ENCODE peak calls at places on chromosomes 12 and 14, in eight cellular contexts. O is prostate gland, G is esophagus muscularis mucosa, J is endothelial cell of umbilical vein, Y is HCT116, U is transverse colon, P is stomach, Z is H1. K is an unnamed sample.

GRCh38 chr12:57175428-57176138 is 28.2 kb upstream of the LRP1-AS start:
- DNase-seq in Z (peak; percentile 98), J (peak; percentile 24), G (peak; percentile 94), O (peak; percentile 89), Y (peak; percentile 73), U (peak; percentile 86), P (peak; percentile 86), K (peak; percentile 86)

GRCh38 chr12:108853426-108853825 is 4.0 kb downstream of the SSH1 start:
- DNase-seq in G (no peak), U (no peak), O (no peak), Y (no peak), Z (no peak), J (no peak), P (no peak), K (no peak)

GRCh38 chr12:113582521-113583218 is 111.0 kb upstream of the LHX5 start:
- DNase-seq in U (no peak), Y (no peak), G (no peak), O (no peak), P (no peak), J (no peak), Z (no peak), K (no peak)

GRCh38 chr14:20612403-20612802 is 21.2 kb upstream of the RNASE12 start:
- DNase-seq in G (no peak), Z (no peak), Y (no peak), O (no peak), P (no peak), J (no peak), U (no peak), K (no peak)

GRCh38 chr14:51774209-51774608 is 86.2 kb upstream of the GNG2 start:
- DNase-seq in Z (peak; percentile 37), J (no peak), U (no peak), O (no peak), Y (no peak), P (no peak), G (no peak), K (no peak)

GRCh38 chr12:130429656-130430505 is 92.2 kb downstream of the PIWIL1 start:
- DNase-seq in O (no peak), J (no peak), Y (no peak), Z (no peak), G (no peak), P (peak; percentile 9), U (no peak), K (peak; percentile 28)

GRCh38 chr14:74843653-74844052 is 32.3 kb downstream of the PROX2 start:
- DNase-seq in G (no peak), U (no peak), Z (no peak), J (no peak), O (no peak), Y (no peak), P (no peak), K (no peak)

GRCh38 chr12:111330800-111331752 is 37.8 kb downstream of the PHETA1 start:
- DNase-seq in U (no peak), G (no peak), P (no peak), J (peak; percentile 59), Y (peak; percentile 42), O (no peak), Z (no peak), K (no peak)

GRCh38 chr12:68279227-68280054 is 26.0 kb upstream of the IL22 start:
- DNase-seq in P (no peak), G (no peak), Y (no peak), J (peak; percentile 70), Z (no peak), O (no peak), U (no peak), K (no peak)

GRCh38 chr14:104992501-104992900 is 6.9 kb downstream of the CLBA1 start:
- DNase-seq in U (no peak), Y (no peak), J (no peak), G (no peak), Z (no peak), P (no peak), O (no peak), K (no peak)

GRCh38 chr12:67456281-67456918 is 187.2 kb downstream of the CAND1 start:
- DNase-seq in P (no peak), O (no peak), Z (no peak), G (no peak), U (no peak), Y (no peak), J (no peak), K (no peak)

GRCh38 chr14:102050026-102050405 is 36.8 kb downstream of the HSP90AA1 start:
- DNase-seq in O (no peak), J (no peak), U (no peak), Z (no peak), P (no peak), G (no peak), Y (no peak), K (no peak)

GRCh38 chr14:103380719-103381377 is 4.4 kb upstream of the MARK3 start:
- DNase-seq in J (no peak), U (no peak), O (no peak), P (no peak), G (no peak), Y (no peak), Z (no peak), K (no peak)

GRCh38 chr14:33563492-33563891 is 387.4 kb downstream of the EGLN3 start:
- DNase-seq in U (no peak), Y (no peak), G (no peak), P (no peak), J (peak; percentile 27), Z (no peak), O (no peak), K (no peak)

GRCh38 chr14:75283884-75284563 is 5.4 kb downstream of the FOS start:
- DNase-seq in P (peak; percentile 60), U (peak; percentile 78), G (no peak), Y (no peak), J (no peak), O (no peak), Z (no peak), K (no peak)

GRCh38 chr14:53807580-53807979 is 149.0 kb downstream of the BMP4 start:
- DNase-seq in Z (no peak), P (no peak), Y (no peak), U (no peak), J (peak; percentile 78), G (no peak), O (no peak), K (no peak)

GRCh38 chr14:38254565-38255407 is 1.1 kb downstream of the CLEC14A start:
- DNase-seq in Z (peak; percentile 73), P (peak; percentile 41), O (no peak), Y (no peak), J (peak; percentile 60), G (no peak), U (no peak), K (no peak)
- H3K4me3 ChIP-seq in Z (peak overlapping the region; percentile 37), P (peak overlapping the region; percentile 49), O (peak overlapping the region; percentile 11), Y (no peak overlapping the region), J (peak overlapping the region; percentile 99), G (peak overlapping the region; percentile 51), U (peak overlapping the region; percentile 13), K (peak overlapping the region; percentile 45)

GRCh38 chr12:93441617-93442410 is at the start of gene UBE2N:
- DNase-seq in O (peak; percentile 96), J (peak; percentile 96), Z (peak; percentile 96), P (peak; percentile 96), G (peak; percentile 98), U (peak; percentile 97), Y (peak; percentile 88), K (peak; percentile 95)
- TF ChIP-seq POLR2A in O (peak; percentile 52), J (peak; percentile 74), Z (peak; percentile 93), P (peak; percentile 28), G (peak; percentile 42), U (peak; percentile 83), Y (peak; percentile 87), K (peak; percentile 24)

DNA sequence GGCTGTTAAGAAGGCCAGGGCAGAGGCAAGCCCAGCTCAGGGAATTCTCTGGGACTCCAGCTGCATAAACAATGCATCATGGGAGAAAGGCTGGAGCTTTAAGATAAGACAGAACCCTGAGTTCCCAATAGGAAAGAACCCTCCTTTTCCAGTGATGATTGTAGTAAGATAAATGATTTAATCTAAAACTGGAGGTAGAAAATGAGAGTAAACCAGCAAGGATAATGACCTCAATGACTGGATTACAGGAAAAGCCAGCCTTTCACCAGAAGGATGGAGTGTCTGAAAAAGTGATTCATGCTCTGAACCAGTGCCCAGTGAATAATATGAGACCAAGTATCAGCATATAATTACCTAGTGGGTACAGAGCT is 45.9 kb downstream of the ITPR2 start:
- DNase-seq in J (peak; percentile 96), G (no peak), O (no peak), U (no peak), Z (no peak), Y (no peak), P (no peak), K (no peak)
- TF ChIP-seq POLR2AphosphoS5 in J (peak; percentile 26), G (no peak), O (no peak), U (no peak), Z (no peak), Y (no peak), P (no peak), K (no peak)

GRCh38 chr12:104568881-104569280 is 112.1 kb downstream of the CHST11 start:
- DNase-seq in O (no peak), G (no peak), P (no peak), Z (no peak), J (no peak), U (no peak), Y (no peak), K (no peak)
- H3K4me3 ChIP-seq in O (no peak overlapping the region), G (no peak overlapping the region), P (no peak overlapping the region), Z (no peak overlapping the region), J (no peak overlapping the region), U (no peak overlapping the region), Y (no peak overlapping the region), K (no peak overlapping the region)

GRCh38 chr12:126898562-126898961 is 1368.4 kb upstream of the TMEM132C start:
- DNase-seq in Y (no peak), U (no peak), Z (no peak), P (no peak), J (no peak), O (no peak), G (peak; percentile 21), K (no peak)

GRCh38 chr12:126903180-126903876 is 1363.6 kb upstream of the TMEM132C start:
- DNase-seq in U (no peak), Y (no peak), G (peak; percentile 60), P (no peak), J (no peak), O (no peak), Z (no peak), K (no peak)

GRCh38 chr12:126897102-126897501 is 1369.9 kb upstream of the TMEM132C start:
- DNase-seq in P (no peak), U (no peak), Y (no peak), G (no peak), O (no peak), Z (no peak), J (no peak), K (no peak)

GRCh38 chr12:126895946-126896520 is 1370.9 kb upstream of the TMEM132C start:
- DNase-seq in Z (no peak), U (no peak), P (no peak), G (no peak), Y (no peak), O (no peak), J (no peak), K (no peak)

GRCh38 chr12:126899926-126900792 is 1366.8 kb upstream of the TMEM132C start:
- DNase-seq in U (no peak), Y (no peak), Z (no peak), O (no peak), J (no peak), P (no peak), G (no peak), K (no peak)
- TF ChIP-seq POLR2A in U (no peak), Y (no peak), Z (no peak), O (no peak), J (no peak), P (no peak), G (no peak), K (no peak)